ENCODE peak calls at places on chromosomes 12 and 14, in eight cellular contexts. A is IMR-90, Z is SK-N-SH, W is OCI-LY7, Q is neural progenitor cell, N is mammary epithelial cell, V is keratinocyte, P is hepatocyte. G is an unnamed sample. For H3K4me1, the result is how much of the 10 kb centered on the place peaks cover.

GRCh38 chr12:18646307-18646706 is 91.5 kb downstream of the PLCZ1 start:
- DNase-seq in Q (no peak), V (no peak), Z (no peak), P (no peak), N (no peak), W (no peak), A (no peak), G (no peak)

GRCh38 chr14:50967719-50968266 is 23.5 kb upstream of the PYGL start:
- DNase-seq in Q (no peak), W (no peak), P (no peak), V (no peak), N (no peak), A (no peak), Z (no peak), G (no peak)

GRCh38 chr12:119229837-119230236 is 51.1 kb downstream of the HSPB8 start:
- DNase-seq in N (no peak), Q (peak), P (peak), Z (peak), A (peak), W (peak), V (no peak), G (peak)

GRCh38 chr12:121762269-121762668 is 31.2 kb downstream of the RHOF start:
- DNase-seq in Z (no peak), N (no peak), V (no peak), A (peak), Q (no peak), W (no peak), P (no peak), G (no peak)

GRCh38 chr12:1643056-1643455 is 14.0 kb downstream of the WNT5B start:
- DNase-seq in V (no peak), Z (no peak), N (no peak), P (no peak), A (no peak), Q (no peak), W (no peak), G (no peak)

GRCh38 chr12:7645395-7646177 is 20.1 kb downstream of the APOBEC1 start:
- DNase-seq in A (peak), Q (peak), V (no peak), N (no peak), P (peak), W (peak), Z (peak), G (peak)

GRCh38 chr14:105092912-105093425 is 27.7 kb upstream of the GPR132 start:
- DNase-seq in A (peak), Z (peak), P (peak), N (peak), W (no peak), V (no peak), Q (peak), G (peak)

GRCh38 chr12:46071335-46071734 is 81.0 kb upstream of the SCAF11 start:
- DNase-seq in P (no peak), A (no peak), V (no peak), W (peak), Z (no peak), N (peak), Q (no peak), G (no peak)

GRCh38 chr12:16531623-16532022 is 74.3 kb downstream of the LMO3 start:
- DNase-seq in P (no peak), V (no peak), W (no peak), N (peak), Z (peak), A (no peak), Q (peak), G (no peak)

GRCh38 chr12:85413266-85413665 is 133.2 kb downstream of the ALX1 start:
- DNase-seq in N (peak), W (no peak), Z (no peak), A (no peak), Q (no peak), V (no peak), P (no peak), G (no peak)

GRCh38 chr12:112891093-112892024 is 15.4 kb upstream of the OAS1 start:
- DNase-seq in A (no peak), W (no peak), V (no peak), Q (no peak), Z (peak), N (no peak), P (no peak), G (no peak)

GRCh38 chr12:124778411-124778810 is 85.3 kb downstream of the SCARB1 start:
- DNase-seq in Q (no peak), Z (no peak), W (no peak), A (no peak), P (no peak), V (no peak), N (no peak), G (no peak)

GRCh38 chr14:91114079-91115065 is 499 bp downstream of the DGLUCY start:
- DNase-seq in Z (peak), W (peak), Q (peak), N (peak), V (peak), A (peak), P (peak), G (peak)

GRCh38 chr12:47223848-47224213 is 144.1 kb upstream of the AMIGO2 start:
- DNase-seq in Q (no peak), Z (no peak), N (no peak), A (peak), P (peak), W (no peak), V (no peak), G (no peak)

GRCh38 chr12:92530706-92531105 is 172.1 kb upstream of the PLEKHG7 start:
- DNase-seq in V (no peak), Q (no peak), W (no peak), Z (no peak), P (peak), A (no peak), N (no peak), G (no peak)

GRCh38 chr14:83992857-83993256 is 1537.1 kb upstream of the FLRT2 start:
- DNase-seq in N (no peak), W (no peak), Q (no peak), Z (no peak), V (no peak), P (no peak), A (peak), G (no peak)

GRCh38 chr12:65324551-65324950 is 46.1 kb downstream of the MSRB3 start:
- DNase-seq in Q (no peak), W (no peak), N (no peak), Z (no peak), V (no peak), A (no peak), P (no peak), G (no peak)

GRCh38 chr12:130127527-130127908 is 34.7 kb upstream of the FZD10 start:
- DNase-seq in A (no peak), W (no peak), V (no peak), N (no peak), Q (no peak), P (no peak), Z (peak), G (no peak)

GRCh38 chr12:127773520-127773919 is 493.4 kb upstream of the TMEM132C start:
- DNase-seq in N (no peak), W (no peak), P (peak), V (no peak), Z (no peak), Q (peak), A (no peak), G (no peak)

GRCh38 chr12:24991209-24992049 is 42.5 kb upstream of the BCAT1 start:
- DNase-seq in Q (peak), W (peak), P (peak), Z (peak), V (no peak), N (peak), A (peak), G (peak)

GRCh38 chr14:95348395-95349080 is 28.8 kb upstream of the CLMN start:
- DNase-seq in V (no peak), W (no peak), P (no peak), Q (peak), A (no peak), N (no peak), Z (no peak), G (no peak)

GRCh38 chr14:100861188-100861936 is 35.4 kb downstream of the MEG3 start:
- DNase-seq in Z (no peak), V (no peak), N (no peak), Q (no peak), W (no peak), A (no peak), P (no peak), G (no peak)

GRCh38 chr12:92702754-92703679 is at the start of gene PLEKHG7:
- DNase-seq in A (no peak), W (peak), V (no peak), Q (no peak), P (peak), N (no peak), Z (no peak), G (no peak)

GRCh38 chr14:22549304-22549962 is 39.6 kb downstream of the DAD1 start:
- DNase-seq in V (no peak), W (no peak), P (no peak), A (no peak), Q (no peak), Z (no peak), N (no peak), G (no peak)

GRCh38 chr12:124837958-124838803 is 25.5 kb downstream of the SCARB1 start:
- DNase-seq in Z (peak), A (peak), Q (no peak), W (no peak), N (peak), V (peak), P (peak), G (peak)

GRCh38 chr14:88452231-88452630 is 66.8 kb downstream of the SPATA7 start:
- DNase-seq in Z (no peak), Q (no peak), N (no peak), V (no peak), W (no peak), A (no peak), P (no peak), G (no peak)

GRCh38 chr14:75884198-75884611 is 97.6 kb downstream of the TGFB3 start:
- DNase-seq in N (peak), Z (peak), A (peak), W (no peak), Q (peak), P (no peak), V (no peak), G (peak)

GRCh38 chr14:62053188-62053587 is 291.0 kb downstream of the SNAPC1 start:
- DNase-seq in P (no peak), A (no peak), N (no peak), W (no peak), Q (no peak), Z (no peak), V (no peak), G (no peak)

GRCh38 chr12:7934560-7935463 is 1.2 kb downstream of the SLC2A3 start:
- DNase-seq in P (no peak), V (no peak), Z (no peak), Q (peak), N (no peak), W (no peak), A (no peak), G (no peak)

GRCh38 chr12:53225635-53226424 is 6.2 kb downstream of the RARG start:
- DNase-seq in Q (peak), A (no peak), P (no peak), Z (no peak), V (no peak), N (peak), W (no peak), G (no peak)

GRCh38 chr12:53223006-53223305 is 9.1 kb downstream of the RARG start:
- DNase-seq in A (no peak), N (no peak), Z (no peak), Q (no peak), P (no peak), W (no peak), V (no peak), G (no peak)

GRCh38 chr12:53223391-53224267 is 8.4 kb downstream of the RARG start:
- DNase-seq in V (no peak), P (peak), Q (peak), A (peak), Z (peak), N (peak), W (no peak), G (no peak)

GRCh38 chr12:53224897-53225634 is 6.9 kb downstream of the RARG start:
- DNase-seq in P (no peak), W (no peak), V (no peak), Q (no peak), Z (no peak), N (no peak), A (no peak), G (no peak)

GRCh38 chr12:53224268-53224896 is 7.6 kb downstream of the RARG start:
- DNase-seq in A (no peak), N (peak), V (no peak), P (peak), Q (peak), Z (peak), W (no peak), G (peak)
- H3K4me2 ChIP-seq in A (no peak), N (peak), V (peak), P (peak), Q (peak), Z (peak), W (no peak), G (peak)

GRCh38 chr12:61302282-61302681 is 957.9 kb upstream of the USP15 start:
- DNase-seq in W (no peak), Q (no peak), N (no peak), Z (no peak), A (no peak), P (no peak), V (no peak), G (no peak)
- H3K4me1 ChIP-seq in W (under half), Q (under half), N (under half), Z (under half), A (under half), P (under half), V (under half), G (under half)

GRCh38 chr12:23757541-23757962 is 191.9 kb downstream of the SOX5 start:
- DNase-seq in A (no peak), W (no peak), Q (peak), Z (no peak), P (no peak), N (no peak), V (no peak), G (no peak)
- H3K4me2 ChIP-seq in A (no peak), W (no peak), Q (peak), Z (no peak), P (peak), N (no peak), V (no peak), G (no peak)

DNA sequence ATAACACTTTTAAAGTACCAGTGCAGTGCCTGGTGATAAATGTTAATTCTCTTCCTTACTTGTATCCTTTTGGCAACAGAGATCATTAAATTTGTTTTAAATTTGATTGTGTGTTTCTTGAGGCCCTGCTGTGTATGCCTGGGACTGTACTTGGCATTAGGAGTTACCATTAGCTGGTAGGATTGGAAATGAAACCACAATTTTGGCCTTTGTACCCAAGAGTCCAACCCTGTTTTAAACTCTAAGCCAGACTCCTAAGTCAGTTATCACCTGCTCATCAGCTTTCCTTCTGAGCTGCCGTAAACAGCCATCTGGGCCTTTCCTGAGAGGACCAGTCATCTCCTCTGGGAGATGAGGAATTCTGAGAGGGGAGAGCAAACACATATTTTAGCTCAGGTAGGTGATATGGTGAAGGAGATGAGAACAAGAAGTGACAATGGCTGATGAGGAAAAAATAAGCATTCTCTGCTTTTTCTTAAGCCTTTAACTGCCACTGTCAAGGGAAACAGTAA is 74.3 kb upstream of the SRSF5 start:
- DNase-seq in Q (no peak), N (no peak), V (no peak), A (no peak), P (no peak), W (no peak), Z (no peak), G (no peak)
- H3K4me1 ChIP-seq in Q (half or more), N (under half), V (under half), A (under half), P (half or more), W (half or more), Z (half or more), G (under half)

GRCh38 chr14:30569216-30569902 is 10.4 kb downstream of the G2E3 start:
- DNase-seq in A (no peak), Z (no peak), V (no peak), P (no peak), N (no peak), Q (peak), W (no peak), G (no peak)

GRCh38 chr14:30572237-30572636 is 13.3 kb downstream of the G2E3 start:
- DNase-seq in W (no peak), Q (no peak), V (no peak), A (no peak), N (no peak), Z (no peak), P (no peak), G (no peak)

GRCh38 chr14:30573203-30573814 is 14.4 kb downstream of the G2E3 start:
- DNase-seq in W (no peak), V (no peak), N (peak), A (peak), Z (no peak), P (no peak), Q (no peak), G (no peak)

GRCh38 chr14:30572771-30573170 is 13.8 kb downstream of the G2E3 start:
- DNase-seq in Q (no peak), V (no peak), P (no peak), N (no peak), Z (no peak), W (no peak), A (no peak), G (no peak)

GRCh38 chr14:30569903-30570226 is 10.9 kb downstream of the G2E3 start:
- DNase-seq in V (no peak), W (no peak), A (no peak), Z (no peak), Q (no peak), N (no peak), P (no peak), G (no peak)
- H3K4me2 ChIP-seq in V (no peak), W (no peak), A (peak), Z (no peak), Q (peak), N (no peak), P (no peak), G (no peak)

GRCh38 chr14:98937021-98937420 is 335.0 kb downstream of the BCL11B start:
- DNase-seq in P (no peak), Q (no peak), Z (no peak), N (no peak), A (no peak), W (no peak), V (no peak), G (no peak)
- H3K4me1 ChIP-seq in P (under half), Q (under half), Z (under half), N (under half), A (under half), W (under half), V (under half), G (under half)

GRCh38 chr14:103825103-103825502 is 22.3 kb downstream of the PPP1R13B start:
- DNase-seq in N (no peak), Q (no peak), Z (no peak), A (no peak), P (no peak), W (no peak), V (no peak), G (no peak)
- H3K4me2 ChIP-seq in N (no peak), Q (no peak), Z (no peak), A (no peak), P (peak), W (no peak), V (no peak), G (no peak)

DNA sequence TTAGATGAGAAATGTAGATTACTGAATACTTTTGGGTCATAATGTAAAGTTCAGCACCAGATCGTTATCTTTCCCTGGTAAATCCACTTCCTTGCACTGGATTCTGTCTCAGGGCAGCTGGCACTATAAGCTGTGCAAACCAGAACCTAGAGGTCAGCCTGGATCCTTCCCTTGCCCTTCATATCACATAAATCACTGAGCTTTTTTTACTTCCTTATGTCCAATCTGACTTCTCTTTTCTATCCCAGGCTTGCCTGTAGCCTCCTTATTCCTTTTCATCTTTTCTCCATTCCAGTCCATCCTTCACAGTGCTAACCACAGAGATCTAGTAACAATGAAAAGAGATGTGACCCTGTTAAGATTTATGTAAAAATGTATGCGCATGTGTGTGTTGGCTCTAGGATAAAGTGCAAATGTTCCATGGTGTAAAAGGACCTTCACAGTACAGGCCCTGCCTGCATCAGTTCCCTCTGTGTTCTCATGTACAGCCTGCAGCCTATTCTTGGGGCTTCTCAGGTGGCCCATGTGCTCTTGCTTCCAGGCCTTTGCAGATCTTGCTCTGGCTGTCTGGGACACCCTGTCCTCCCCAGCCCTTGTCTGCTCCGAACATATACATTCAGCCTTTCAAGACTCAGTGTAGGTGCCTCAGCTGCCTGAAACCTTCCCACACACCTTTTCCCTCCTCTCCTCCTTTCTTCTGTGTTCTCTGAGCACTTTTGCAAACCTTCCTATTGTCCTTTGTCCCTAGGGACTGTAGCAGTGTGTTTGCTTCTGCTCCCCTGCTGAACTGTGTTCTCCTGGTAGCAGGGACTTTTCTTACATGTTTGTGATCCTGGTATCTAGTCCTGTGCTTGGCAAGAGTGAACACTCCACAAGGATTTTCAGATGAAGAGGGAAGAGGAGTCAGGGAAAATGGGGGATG is 30.0 kb downstream of the PELI2 start:
- DNase-seq in V (no peak), Q (no peak), A (no peak), N (no peak), W (no peak), Z (no peak), P (no peak), G (no peak)
- H3K4me1 ChIP-seq in V (under half), Q (under half), A (under half), N (under half), W (under half), Z (under half), P (under half), G (under half)

GRCh38 chr12:29238822-29239291 is 89.8 kb downstream of the FAR2 start:
- DNase-seq in V (no peak), A (peak), Q (peak), W (no peak), Z (no peak), P (peak), N (peak), G (no peak)

GRCh38 chr12:29242921-29243431 is 93.9 kb downstream of the FAR2 start:
- DNase-seq in Q (no peak), V (no peak), A (no peak), P (no peak), Z (peak), N (no peak), W (no peak), G (peak)

GRCh38 chr12:29240441-29240840 is 91.4 kb downstream of the FAR2 start:
- DNase-seq in Q (no peak), N (no peak), V (no peak), A (no peak), W (no peak), Z (no peak), P (no peak), G (peak)

GRCh38 chr12:29239336-29239735 is 90.3 kb downstream of the FAR2 start:
- DNase-seq in W (no peak), P (no peak), A (no peak), Q (no peak), Z (no peak), N (no peak), V (no peak), G (no peak)

DNA sequence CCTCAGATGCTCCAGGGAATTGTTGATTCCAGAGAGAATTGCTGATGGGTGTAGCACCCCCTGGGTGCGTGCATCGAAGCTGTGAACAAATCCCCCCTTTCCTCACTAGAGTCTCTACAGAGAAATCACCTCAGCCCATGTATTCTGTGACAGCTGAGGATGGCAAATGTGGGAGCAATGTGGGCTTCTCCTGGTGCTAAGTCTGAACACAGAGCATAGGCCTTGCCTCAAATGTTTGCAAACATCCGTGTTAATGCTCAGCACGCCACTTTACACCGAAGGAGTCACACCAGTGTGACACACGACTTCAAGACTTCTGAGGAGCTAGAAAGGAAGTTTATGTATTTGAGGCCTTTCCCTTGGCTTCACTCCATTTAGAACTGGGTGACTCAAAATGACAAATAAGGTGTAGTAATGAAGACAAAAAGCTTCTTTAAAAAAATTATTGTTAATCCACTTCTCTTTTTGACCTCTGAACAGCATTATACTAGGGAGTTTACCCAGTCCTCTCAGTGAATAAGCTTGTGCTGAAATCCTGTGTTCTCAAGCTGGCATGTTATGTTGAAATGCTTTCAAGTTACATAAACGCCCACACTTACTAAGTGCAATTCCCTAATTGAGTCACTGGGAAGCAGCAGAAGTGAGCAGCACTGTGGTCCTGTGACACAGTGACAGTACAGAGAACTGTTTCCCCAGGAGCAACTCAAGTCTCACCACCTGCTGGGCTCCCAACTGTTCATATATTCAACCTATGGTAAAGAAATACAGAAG is 92.9 kb downstream of the FAR2 start:
- DNase-seq in Q (peak), P (peak), W (no peak), N (peak), A (peak), V (peak), Z (peak), G (peak)
- H3K4me2 ChIP-seq in Q (no peak), P (no peak), W (no peak), N (peak), A (peak), V (no peak), Z (peak), G (peak)

G was measured in PC-9.